ENCODE peak calls at places on chromosomes 7 and 10, in five cellular contexts. H is IMR-90; G is ascending aorta; B is effector memory CD4-positive, alpha-beta T cell; T is mammary epithelial cell. C is an unnamed sample.

GRCh38 chr10:91536101-91536500 is 96.8 kb downstream of the PPP1R3C start:
- DNase-seq in T (no peak), H (peak; percentile 72), B (no peak), G (no peak), C (no peak)

GRCh38 chr7:83413831-83414230 is 235.1 kb downstream of the SEMA3E start:
- DNase-seq in B (no peak), T (no peak), G (no peak), H (no peak), C (peak; percentile 20)

GRCh38 chr10:103111031-103111917 is 81.8 kb downstream of the NT5C2 start:
- DNase-seq in H (peak; percentile 44), G (no peak), T (peak; percentile 20), B (no peak), C (no peak)

GRCh38 chr7:51376420-51377092 is 59.9 kb upstream of the COBL start:
- DNase-seq in G (no peak), H (no peak), B (no peak), T (peak; percentile 46), C (no peak)

GRCh38 chr7:8290645-8291308 is 28.8 kb upstream of the ICA1 start:
- DNase-seq in B (no peak), T (peak; percentile 29), H (no peak), G (no peak), C (peak; percentile 58)

GRCh38 chr7:74063646-74064045 is 20.0 kb upstream of the LIMK1 start:
- DNase-seq in H (no peak), T (no peak), B (no peak), G (peak; percentile 61), C (no peak)

GRCh38 chr10:605632-606325 is 83.7 kb downstream of the DIP2C start:
- DNase-seq in T (no peak), H (no peak), G (no peak), B (no peak), C (no peak)

GRCh38 chr7:121872831-121873764 is at the start of gene PTPRZ1:
- DNase-seq in H (peak; percentile 2), T (peak; percentile 42), B (no peak), G (no peak), C (peak; percentile 25)

GRCh38 chr10:70674560-70675495 is 2.5 kb downstream of the ADAMTS14 start:
- DNase-seq in H (no peak), G (no peak), T (no peak), B (no peak), C (no peak)

GRCh38 chr10:112938808-112939482 is 11.1 kb upstream of the TCF7L2 start:
- DNase-seq in G (no peak), T (no peak), H (no peak), B (no peak), C (no peak)

GRCh38 chr7:150737265-150738055 is at the start of gene GIMAP5:
- DNase-seq in T (no peak), H (no peak), G (no peak), B (peak; percentile 40), C (no peak)
- H3K4me3 ChIP-seq in T (no peak within 1 kb of the TSS), H (no peak within 1 kb of the TSS), G (peak within 1 kb of the TSS; percentile 49), B (peak within 1 kb of the TSS; percentile 86), C (peak within 1 kb of the TSS; percentile 2)

GRCh38 chr7:1058821-1059199 is 14.5 kb downstream of the GPR146 start:
- DNase-seq in B (peak; percentile 16), T (no peak), H (peak; percentile 53), G (no peak), C (no peak)
- H3K27ac ChIP-seq in B (no peak overlapping the region), T (no peak overlapping the region), H (no peak overlapping the region), G (no peak overlapping the region), C (no peak overlapping the region)

DNA sequence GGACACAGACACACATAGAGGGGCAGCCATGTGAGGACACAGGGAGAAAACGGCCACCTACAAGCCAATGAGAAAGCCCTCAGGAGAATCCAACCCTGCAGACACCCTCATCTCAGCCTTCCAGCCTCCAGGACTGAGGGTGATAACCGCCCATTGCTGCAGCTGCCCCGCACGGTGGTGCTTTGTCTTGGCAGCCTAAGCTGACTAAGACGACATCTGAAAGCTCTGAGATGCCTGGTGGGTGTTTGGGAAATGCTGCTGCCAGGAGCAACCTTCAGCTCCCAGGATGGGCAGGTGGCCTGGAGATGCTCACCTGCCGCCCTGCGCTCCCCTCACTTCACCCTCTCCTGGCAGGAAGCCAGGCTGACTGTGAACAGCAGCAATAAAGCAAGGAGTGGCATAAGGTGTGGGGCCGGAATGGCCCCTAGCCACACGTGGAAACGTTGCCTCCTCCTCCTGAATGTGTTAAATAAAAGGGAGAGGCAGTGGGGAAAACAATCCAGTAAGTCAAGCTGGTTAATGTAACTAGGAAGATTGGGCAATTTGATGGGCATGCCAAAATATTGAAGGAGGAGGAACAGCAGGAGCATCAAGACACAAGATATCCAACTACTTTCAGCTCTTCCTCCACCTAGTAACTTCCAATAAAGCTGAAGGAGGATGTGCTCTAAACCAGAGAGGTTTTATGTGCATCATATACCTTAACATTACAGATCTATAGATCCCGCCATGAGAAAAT is 121.5 kb downstream of the TNS3 start:
- DNase-seq in H (no peak), T (no peak), B (no peak), G (no peak), C (no peak)
- H3K4me1 ChIP-seq in H (peaks cover 29% of the 10 kb centered on the region), T (peaks cover 2% of the 10 kb centered on the region), B (no peaks in the 10 kb centered on the region), G (peaks cover 4% of the 10 kb centered on the region), C (peaks cover 57% of the 10 kb centered on the region)

GRCh38 chr7:100156331-100157068 is 2.0 kb downstream of the TRAPPC14 start:
- DNase-seq in H (no peak), T (peak; percentile 34), B (no peak), G (no peak), C (no peak)
- H3K4me3 ChIP-seq in H (no peak overlapping the region), T (no peak overlapping the region), B (no peak overlapping the region), G (no peak overlapping the region), C (no peak overlapping the region)

GRCh38 chr7:129210989-129211312 is 13.9 kb upstream of the AHCYL2 start:
- DNase-seq in H (no peak), B (no peak), G (no peak), T (no peak), C (no peak)
- H3K27ac ChIP-seq in H (no peak overlapping the region), B (no peak overlapping the region), G (no peak overlapping the region), T (no peak overlapping the region), C (no peak overlapping the region)

GRCh38 chr7:2301510-2301860 is 12.8 kb downstream of the SNX8 start:
- DNase-seq in B (no peak), T (no peak), H (no peak), G (no peak), C (no peak)

GRCh38 chr7:2299853-2300512 is 14.3 kb downstream of the SNX8 start:
- DNase-seq in G (no peak), T (no peak), B (no peak), H (no peak), C (no peak)

GRCh38 chr7:2295936-2296620 is 18.2 kb downstream of the SNX8 start:
- DNase-seq in G (no peak), B (no peak), H (no peak), T (no peak), C (no peak)

GRCh38 chr7:2296830-2297229 is 17.4 kb downstream of the SNX8 start:
- DNase-seq in T (no peak), G (no peak), B (no peak), H (no peak), C (no peak)

DNA sequence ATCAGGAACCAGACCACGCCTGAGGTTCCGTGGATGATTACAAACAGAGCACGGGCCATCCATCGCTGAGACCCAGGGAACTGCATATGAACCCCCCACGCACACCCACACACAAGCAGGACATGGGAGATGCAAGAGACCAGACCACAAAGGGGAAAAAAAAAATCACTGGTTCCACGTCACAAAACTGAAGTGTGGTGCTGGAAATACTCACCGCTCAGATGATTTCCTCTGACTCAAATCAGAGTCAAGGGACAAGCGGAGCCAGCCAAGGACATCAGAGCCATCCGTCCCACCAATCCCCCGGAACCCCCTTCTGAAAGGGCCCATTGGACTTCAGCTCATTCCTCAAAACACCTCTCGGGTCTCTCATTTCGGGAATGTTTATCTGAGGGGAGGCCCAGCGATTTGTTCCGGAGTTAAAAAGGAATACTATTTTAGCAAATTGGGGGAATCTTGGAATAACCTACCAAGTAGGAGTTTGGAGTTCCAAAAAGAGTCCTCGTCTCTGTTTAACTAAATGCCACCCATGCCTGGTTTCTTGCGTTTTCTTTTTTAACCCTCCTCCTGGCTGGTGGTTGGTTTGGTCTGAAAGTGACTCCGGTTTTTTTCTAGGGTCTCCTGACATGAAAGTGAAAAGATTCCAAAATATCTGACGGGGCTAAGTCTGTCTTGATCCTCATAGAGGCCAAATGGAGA is 15.0 kb downstream of the SNX8 start:
- DNase-seq in B (no peak), G (peak; percentile 68), T (no peak), H (peak; percentile 88), C (peak; percentile 16)
- H3K4me1 ChIP-seq in B (no peaks in the 10 kb centered on the region), G (no peaks in the 10 kb centered on the region), T (no peaks in the 10 kb centered on the region), H (peaks cover 11% of the 10 kb centered on the region), C (no peaks in the 10 kb centered on the region)

GRCh38 chr7:56175784-56176183 is 59.6 kb upstream of the NUPR2 start:
- DNase-seq in B (no peak), T (no peak), G (no peak), H (no peak), C (peak; percentile 7)
- H3K4me3 ChIP-seq in B (no peak overlapping the region), T (no peak overlapping the region), G (peak overlapping the region; percentile 81), H (no peak overlapping the region), C (no peak overlapping the region)

DNA sequence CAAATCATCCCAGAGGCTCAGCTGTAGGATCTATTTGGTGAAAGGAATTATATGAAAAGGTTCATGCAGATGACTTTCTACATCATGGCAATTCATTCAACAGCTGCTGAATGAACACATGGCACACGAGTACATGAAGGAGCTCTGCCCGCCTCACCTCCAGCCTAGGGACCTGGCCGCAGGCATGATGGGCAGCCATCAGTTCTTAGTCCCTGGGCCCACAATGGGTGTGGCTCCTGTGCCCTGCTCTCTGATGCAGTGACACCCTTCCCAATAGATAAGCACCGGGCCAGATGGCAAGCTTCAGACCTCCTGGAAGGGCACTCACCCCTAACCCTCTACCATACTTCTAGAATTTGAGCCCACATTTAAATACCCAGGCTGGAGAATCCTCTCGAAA is 3.5 kb downstream of the CHST15 start:
- DNase-seq in B (no peak), T (no peak), G (no peak), H (no peak), C (no peak)
- H3K27ac ChIP-seq in B (no peak overlapping the region), T (no peak overlapping the region), G (no peak overlapping the region), H (no peak overlapping the region), C (no peak overlapping the region)

DNA sequence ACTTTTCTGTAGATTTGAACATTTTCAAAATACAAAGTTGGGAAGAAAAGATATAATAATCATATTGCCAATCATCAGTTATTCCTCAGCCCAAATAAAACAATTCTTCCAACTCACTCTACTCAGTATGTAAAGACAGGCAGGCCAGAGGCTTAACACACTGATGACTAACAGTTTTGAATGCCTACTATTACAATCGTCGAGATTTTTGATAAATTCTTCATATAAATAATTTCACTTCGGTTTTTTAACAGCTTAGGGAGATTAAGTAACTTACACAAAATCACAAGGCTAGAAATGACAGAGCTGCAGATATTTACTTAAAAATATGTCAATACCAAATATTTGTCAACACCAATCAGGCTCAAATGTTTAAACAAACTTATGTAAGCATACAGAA is 17.5 kb downstream of the CYTH3 start:
- DNase-seq in H (peak; percentile 32), B (no peak), G (no peak), T (no peak), C (no peak)
- H3K4me1 ChIP-seq in H (peaks cover 17% of the 10 kb centered on the region), B (peaks cover 16% of the 10 kb centered on the region), G (peaks cover 36% of the 10 kb centered on the region), T (peaks cover 31% of the 10 kb centered on the region), C (peaks cover 12% of the 10 kb centered on the region)

DNA sequence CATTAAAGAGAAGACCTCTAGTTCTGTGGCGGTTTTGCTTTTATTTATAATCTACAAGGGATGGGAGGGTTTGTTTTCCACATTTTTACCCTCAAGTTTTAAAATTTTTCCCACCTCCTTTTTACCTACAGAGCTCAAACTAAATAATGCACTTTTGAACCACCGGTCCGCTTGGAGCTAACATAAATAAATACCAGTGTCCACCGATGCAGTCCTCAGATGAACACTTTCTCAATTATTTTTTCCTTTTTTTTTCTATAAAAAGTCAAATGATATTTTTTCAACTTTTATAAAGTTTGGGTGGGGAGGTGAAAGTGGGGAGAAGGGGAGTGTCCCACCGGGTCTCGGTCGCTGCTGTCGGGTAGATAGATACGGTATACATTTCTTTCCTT is 3.3 kb downstream of the ZNF503 start:
- DNase-seq in G (no peak), H (no peak), T (peak; percentile 28), B (no peak), C (no peak)
- H3K4me3 ChIP-seq in G (peak overlapping the region; percentile 89), H (peak overlapping the region; percentile 99), T (peak overlapping the region; percentile 63), B (no peak overlapping the region), C (peak overlapping the region; percentile 97)